ENCODE peak calls at places on chromosomes 4 and X, in six cellular contexts. R is EL; I is brain microvascular endothelial cell; H is fibroblast of mammary gland; X is iris pigment epithelial cell; T is CD8-positive, alpha-beta T cell. Y is an unnamed sample.

GRCh38 chr4:100417565-100417964 is 100.3 kb downstream of the EMCN start:
- DNase-seq in R (no peak), I (no peak), H (peak), X (peak), T (no peak), Y (peak)

GRCh38 chr4:99687120-99687519 is 29.5 kb upstream of the C4orf54 start:
- DNase-seq in X (no peak), H (no peak), I (no peak), R (no peak), T (no peak), Y (no peak)

GRCh38 chr4:5524900-5525299 is 183.5 kb downstream of the EVC2 start:
- DNase-seq in X (peak), I (peak), R (peak), T (no peak), H (peak), Y (peak)

GRCh38 chr4:1974836-1975235 is 33.9 kb downstream of the NELFA start:
- DNase-seq in X (no peak), R (no peak), T (no peak), H (no peak), I (no peak), Y (no peak)

GRCh38 chr4:33411182-33411581 is 2691.0 kb downstream of the PCDH7 start:
- DNase-seq in X (peak), I (no peak), T (no peak), R (peak), H (peak), Y (no peak)

GRCh38 chr4:182528819-182529218 is 285.6 kb downstream of the TENM3 start:
- DNase-seq in I (no peak), H (no peak), R (no peak), T (no peak), X (no peak), Y (no peak)

GRCh38 chrX:41276661-41277506 is 57.1 kb upstream of the DDX3X start:
- DNase-seq in T (no peak), X (no peak), R (no peak), H (no peak), I (no peak), Y (no peak)

GRCh38 chr4:54659213-54660144 is 1.7 kb downstream of the KIT start:
- DNase-seq in X (peak), T (no peak), I (peak), H (peak), R (peak), Y (no peak)

GRCh38 chrX:1444896-1445480 is 7.7 kb downstream of the ASMTL start:
- DNase-seq in R (no peak), H (no peak), T (peak), I (no peak), X (no peak), Y (no peak)

GRCh38 chrX:68685722-68686683 is 38.5 kb downstream of the STARD8 start:
- DNase-seq in H (peak), T (no peak), R (peak), X (peak), I (peak), Y (peak)

GRCh38 chr4:168795346-168795745 is 214.7 kb downstream of the CBR4 start:
- DNase-seq in I (no peak), T (no peak), H (no peak), R (no peak), X (no peak), Y (no peak)